ENCODE peak calls at places on chromosomes 12 and 14, in nine cellular contexts. R, O, J, X, F, L, E, A and M are unnamed samples.

GRCh38 chr14:92688434-92689375 is 59.7 kb downstream of the LGMN start:
- DNase-seq in R (no peak), O (no peak), J (no peak), X (peak; percentile 45), F (peak; percentile 73), L (no peak), E (no peak), A (no peak), M (no peak)

GRCh38 chr12:68998036-68998435 is 65.1 kb upstream of the CPM start:
- DNase-seq in R (no peak), O (no peak), J (no peak), X (no peak), F (no peak), L (no peak), E (no peak), A (no peak), M (no peak)

GRCh38 chr12:81859521-81859920 is 100.4 kb upstream of the PPFIA2 start:
- DNase-seq in R (no peak), O (no peak), J (no peak), X (no peak), F (no peak), L (no peak), E (no peak), A (no peak), M (no peak)

GRCh38 chr12:55955800-55956508 is 9.9 kb downstream of the PMEL start:
- DNase-seq in R (no peak), O (peak; percentile 86), J (peak; percentile 58), X (no peak), F (no peak), L (no peak), E (peak; percentile 39), A (no peak), M (peak; percentile 27)

GRCh38 chr12:32027684-32028355 is 68.6 kb downstream of the RESF1 start:
- DNase-seq in R (no peak), O (no peak), J (no peak), X (no peak), F (no peak), L (no peak), E (no peak), A (no peak), M (no peak)

GRCh38 chr12:44696542-44696941 is 179.6 kb downstream of the NELL2 start:
- DNase-seq in R (no peak), O (no peak), J (no peak), X (no peak), F (no peak), L (no peak), E (no peak), A (no peak), M (no peak)

GRCh38 chr14:99529899-99530298 is 48.7 kb downstream of the CCNK start:
- DNase-seq in R (no peak), O (peak; percentile 28), J (no peak), X (no peak), F (no peak), L (no peak), E (no peak), A (no peak), M (no peak)

GRCh38 chr12:89390802-89391673 is 38.7 kb upstream of the DUSP6 start:
- DNase-seq in R (no peak), O (peak; percentile 84), J (no peak), X (no peak), F (no peak), L (no peak), E (no peak), A (no peak), M (no peak)

GRCh38 chr12:51391047-51391837 is at the start of gene GALNT6:
- DNase-seq in R (no peak), O (no peak), J (peak; percentile 29), X (peak; percentile 66), F (peak; percentile 92), L (no peak), E (peak; percentile 64), A (no peak), M (no peak)

GRCh38 chr14:106044949-106045596 is 518.7 kb downstream of the TMEM121 start:
- DNase-seq in R (no peak), O (peak; percentile 40), J (no peak), X (peak; percentile 80), F (peak; percentile 69), L (peak; percentile 18), E (peak; percentile 66), A (no peak), M (no peak)

GRCh38 chr14:51719970-51720369 is 68.3 kb downstream of the FRMD6 start:
- DNase-seq in R (no peak), O (no peak), J (no peak), X (no peak), F (no peak), L (no peak), E (no peak), A (no peak), M (no peak)

GRCh38 chr12:47207005-47207717 is 127.4 kb upstream of the AMIGO2 start:
- DNase-seq in R (no peak), O (no peak), J (no peak), X (peak; percentile 63), F (no peak), L (no peak), E (no peak), A (no peak), M (no peak)

GRCh38 chr12:3629082-3629830 is 123.7 kb downstream of the CRACR2A start:
- DNase-seq in R (no peak), O (no peak), J (no peak), X (no peak), F (no peak), L (no peak), E (no peak), A (no peak), M (no peak)

GRCh38 chr14:103201801-103202200 is 78.5 kb downstream of the TNFAIP2 start:
- DNase-seq in R (no peak), O (peak; percentile 20), J (no peak), X (no peak), F (no peak), L (no peak), E (no peak), A (no peak), M (peak; percentile 56)
- H3K9me3 ChIP-seq in R (peaks cover 11% of the 10 kb centered on the region), O (no peaks in the 10 kb centered on the region), J (no peaks in the 10 kb centered on the region), X (peaks cover 7% of the 10 kb centered on the region), F (no peaks in the 10 kb centered on the region), L (no peaks in the 10 kb centered on the region), E (peaks cover 3% of the 10 kb centered on the region), A (peaks cover 33% of the 10 kb centered on the region), M (no peaks in the 10 kb centered on the region)

GRCh38 chr14:98114122-98114895 is 1157.7 kb downstream of the BCL11B start:
- DNase-seq in R (no peak), O (no peak), J (no peak), X (no peak), F (no peak), L (no peak), E (no peak), A (no peak), M (no peak)

GRCh38 chr14:98119739-98120138 is 1152.3 kb downstream of the BCL11B start:
- DNase-seq in R (no peak), O (no peak), J (no peak), X (no peak), F (no peak), L (no peak), E (no peak), A (no peak), M (no peak)

GRCh38 chr14:98122527-98122926 is 1149.5 kb downstream of the BCL11B start:
- DNase-seq in R (no peak), O (no peak), J (no peak), X (no peak), F (no peak), L (no peak), E (no peak), A (no peak), M (no peak)

GRCh38 chr14:98120831-98121464 is 1151.0 kb downstream of the BCL11B start:
- DNase-seq in R (no peak), O (no peak), J (no peak), X (no peak), F (no peak), L (no peak), E (no peak), A (no peak), M (no peak)

DNA sequence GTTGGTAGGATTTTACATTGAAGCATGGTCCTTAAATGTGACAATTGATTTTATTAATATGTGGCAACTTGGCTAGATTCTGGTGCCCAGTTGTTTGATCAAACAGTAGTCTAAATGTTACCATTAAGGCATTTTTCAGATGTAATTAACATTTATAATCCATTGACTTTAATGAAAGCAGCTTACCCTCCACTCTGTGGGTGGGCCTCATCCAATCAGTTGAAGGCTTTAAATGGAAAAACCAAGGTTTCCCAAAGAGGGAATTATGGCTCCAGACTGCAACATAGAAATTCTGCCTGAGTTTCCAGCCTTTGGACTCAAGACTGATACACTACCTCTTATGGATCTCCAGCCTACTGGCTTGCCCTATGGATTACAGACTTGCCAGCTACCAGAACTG is 1153.2 kb downstream of the BCL11B start:
- DNase-seq in R (no peak), O (no peak), J (no peak), X (no peak), F (no peak), L (no peak), E (no peak), A (no peak), M (no peak)
- H3K4me3 ChIP-seq in R (no peak overlapping the region), O (no peak overlapping the region), J (no peak overlapping the region), X (no peak overlapping the region), F (no peak overlapping the region), L (no peak overlapping the region), E (no peak overlapping the region), A (no peak overlapping the region), M (no peak overlapping the region)

GRCh38 chr14:67851785-67852410 is 32.3 kb downstream of the RAD51B start:
- DNase-seq in R (no peak), O (no peak), J (no peak), X (no peak), F (no peak), L (no peak), E (no peak), A (no peak), M (no peak)
- H3K27me3 ChIP-seq in R (no peaks in the 10 kb centered on the region), O (no peaks in the 10 kb centered on the region), J (no peaks in the 10 kb centered on the region), X (no peaks in the 10 kb centered on the region), F (no peaks in the 10 kb centered on the region), L (no peaks in the 10 kb centered on the region), E (no peaks in the 10 kb centered on the region), A (no peaks in the 10 kb centered on the region), M (no peaks in the 10 kb centered on the region)

DNA sequence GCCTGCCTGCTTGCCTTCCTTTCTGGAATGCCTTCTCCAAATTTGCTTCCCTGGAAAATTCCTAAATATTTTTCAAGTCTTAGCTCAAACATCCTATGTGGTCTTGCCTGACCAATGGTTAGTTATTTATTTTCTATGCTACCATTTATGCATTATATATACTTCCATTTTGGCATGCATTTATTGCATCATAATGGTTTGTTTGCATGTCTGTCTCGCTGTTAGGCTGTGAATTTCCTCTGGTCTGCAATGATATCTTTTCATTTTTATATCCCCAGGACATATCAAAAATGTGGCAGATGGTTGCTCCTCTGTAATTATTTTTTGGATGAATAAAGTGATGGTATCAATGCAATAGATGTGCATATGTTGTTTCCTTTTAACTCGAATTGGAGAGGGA is 30.5 kb downstream of the ATL1 start:
- DNase-seq in R (no peak), O (no peak), J (no peak), X (no peak), F (no peak), L (no peak), E (no peak), A (no peak), M (no peak)
- H3K9me3 ChIP-seq in R (no peaks in the 10 kb centered on the region), O (no peaks in the 10 kb centered on the region), J (no peaks in the 10 kb centered on the region), X (no peaks in the 10 kb centered on the region), F (no peaks in the 10 kb centered on the region), L (no peaks in the 10 kb centered on the region), E (no peaks in the 10 kb centered on the region), A (no peaks in the 10 kb centered on the region), M (no peaks in the 10 kb centered on the region)